ENCODE peak calls at places on chromosomes 11 and 22, in four cellular contexts. H is K562, Z is HepG2, X is GM12878. A is an unnamed sample.

GRCh38 chr22:21855715-21856114 is 11.7 kb downstream of the MAPK1 start:
- DNase-seq in H (peak), Z (no peak), X (no peak), A (no peak)

GRCh38 chr22:27226666-27227065 is 569.3 kb downstream of the MIAT start:
- DNase-seq in H (no peak), Z (no peak), X (no peak), A (no peak)

GRCh38 chr11:78037056-78037455 is 14.0 kb upstream of the KCTD14 start:
- DNase-seq in H (no peak), Z (peak), X (no peak), A (no peak)

GRCh38 chr11:120203626-120204025 is 7.2 kb upstream of the OAF start:
- DNase-seq in H (no peak), Z (no peak), X (no peak), A (no peak)

GRCh38 chr11:83736689-83737088 is 450.5 kb upstream of the CCDC90B start:
- DNase-seq in H (no peak), Z (no peak), X (no peak), A (no peak)

GRCh38 chr22:48492371-48493320 is 1335.0 kb downstream of the BRD1 start:
- DNase-seq in H (peak), Z (peak), X (peak), A (peak)

GRCh38 chr11:95338430-95338991 is 107.5 kb upstream of the SESN3 start:
- DNase-seq in H (no peak), Z (no peak), X (no peak), A (peak)

GRCh38 chr11:13440100-13440855 is 22.7 kb downstream of the BTBD10 start:
- DNase-seq in H (no peak), Z (no peak), X (no peak), A (no peak)

GRCh38 chr11:134714021-134714656 is 302.1 kb upstream of the B3GAT1 start:
- DNase-seq in H (no peak), Z (no peak), X (no peak), A (no peak)

GRCh38 chr11:16047073-16047472 is 309.3 kb downstream of the SOX6 start:
- DNase-seq in H (no peak), Z (no peak), X (no peak), A (no peak)

GRCh38 chr11:130454495-130455262 is 6.2 kb downstream of the ADAMTS15 start:
- DNase-seq in H (no peak), Z (no peak), X (no peak), A (no peak)

GRCh38 chr11:132962026-132962425 is 570.3 kb downstream of the OPCML start:
- DNase-seq in H (no peak), Z (no peak), X (no peak), A (no peak)

GRCh38 chr11:120128392-120129172 is 9.3 kb downstream of the TRIM29 start:
- DNase-seq in H (no peak), Z (peak), X (no peak), A (no peak)

GRCh38 chr11:31645747-31646146 is 136.2 kb downstream of the ELP4 start:
- DNase-seq in H (no peak), Z (peak), X (no peak), A (no peak)

GRCh38 chr11:11841121-11841604 is 609 bp upstream of the USP47 start:
- DNase-seq in H (no peak), Z (peak), X (no peak), A (no peak)

GRCh38 chr11:14974723-14975587 is 2.8 kb upstream of the CALCA start:
- DNase-seq in H (peak), Z (peak), X (no peak), A (peak)

GRCh38 chr11:6602096-6602940 is 1.1 kb downstream of the RRP8 start:
- DNase-seq in H (no peak), Z (no peak), X (no peak), A (peak)

GRCh38 chr11:41935795-41936194 is 476.3 kb upstream of the LRRC4C start:
- DNase-seq in H (no peak), Z (no peak), X (no peak), A (no peak)

GRCh38 chr11:132186193-132186592 is 815.8 kb downstream of the NTM start:
- DNase-seq in H (no peak), Z (no peak), X (no peak), A (no peak)

GRCh38 chr11:86151188-86152005 is 82.5 kb upstream of the PICALM start:
- DNase-seq in H (peak), Z (no peak), X (no peak), A (no peak)

GRCh38 chr11:86696004-86696403 is 23.6 kb upstream of the ME3 start:
- DNase-seq in H (no peak), Z (peak), X (no peak), A (no peak)

GRCh38 chr11:62806611-62807121 is 1.4 kb upstream of the NXF1 start:
- DNase-seq in H (peak), Z (no peak), X (no peak), A (no peak)

GRCh38 chr22:39727541-39727940 is 157.0 kb downstream of the CACNA1I start:
- DNase-seq in H (no peak), Z (no peak), X (no peak), A (peak)

GRCh38 chr11:35101223-35101622 is 37.7 kb upstream of the CD44 start:
- DNase-seq in H (no peak), Z (peak), X (no peak), A (no peak)

GRCh38 chr11:87290304-87290922 is 252.7 kb downstream of the TMEM135 start:
- DNase-seq in H (peak), Z (peak), X (no peak), A (no peak)

GRCh38 chr11:31246451-31247165 is 122.9 kb downstream of the DCDC1 start:
- DNase-seq in H (no peak), Z (no peak), X (no peak), A (no peak)

GRCh38 chr11:126153999-126154398 is 57.5 kb downstream of the RPUSD4 start:
- DNase-seq in H (no peak), Z (no peak), X (no peak), A (no peak)

GRCh38 chr11:36278531-36279245 is 10.5 kb downstream of the COMMD9 start:
- DNase-seq in H (no peak), Z (no peak), X (no peak), A (no peak)

DNA sequence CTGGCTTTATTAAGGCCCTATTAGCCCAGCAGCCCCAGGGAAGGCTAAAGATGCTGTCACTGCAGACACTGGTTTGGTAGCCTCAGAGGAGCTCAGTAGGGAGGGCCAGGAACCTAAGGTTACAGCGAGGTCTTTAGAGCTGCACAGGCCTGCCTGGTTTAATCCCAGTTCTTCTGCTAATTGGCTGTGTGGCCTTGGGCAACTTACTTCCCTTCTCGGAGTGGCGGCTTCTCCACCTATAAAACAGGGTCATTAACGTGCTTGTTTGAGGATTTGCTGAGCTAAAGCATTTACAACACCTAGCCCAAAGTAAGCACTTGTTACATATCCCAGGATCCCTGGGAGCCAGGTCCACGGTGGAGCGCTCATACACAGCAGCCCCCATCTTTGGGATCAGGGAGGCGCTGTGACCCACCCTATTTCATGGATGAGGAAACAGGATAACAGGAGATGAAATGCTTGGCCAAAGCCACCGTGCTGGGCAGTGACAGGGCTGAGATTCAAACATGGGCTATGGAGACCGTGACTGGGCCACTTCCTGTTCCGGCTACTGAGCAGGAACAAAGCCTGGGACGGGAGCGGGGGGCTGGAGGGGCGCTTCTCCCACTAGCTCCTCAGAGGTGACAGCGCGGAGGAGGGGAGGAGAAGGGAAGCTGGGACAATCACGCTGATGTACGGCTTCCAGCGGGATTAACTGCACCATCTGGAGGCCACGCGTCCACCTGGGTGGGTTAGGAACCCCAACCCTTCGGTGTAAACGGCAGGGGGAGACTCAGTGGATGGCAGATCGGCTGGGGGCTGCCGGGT is 61.5 kb downstream of the IGLL1 start:
- DNase-seq in H (no peak), Z (no peak), X (no peak), A (no peak)
- TF ChIP-seq ATF2 in H (no peak), Z (no peak), X (no peak), A (no peak)

GRCh38 chr11:124629961-124630360 is 7.3 kb downstream of the TBRG1 start:
- DNase-seq in H (no peak), Z (no peak), X (no peak), A (no peak)

GRCh38 chr11:124638500-124638899 is 15.8 kb downstream of the TBRG1 start:
- DNase-seq in H (no peak), Z (no peak), X (no peak), A (no peak)

GRCh38 chr11:124627546-124627945 is 4.9 kb downstream of the TBRG1 start:
- DNase-seq in H (no peak), Z (no peak), X (no peak), A (no peak)

GRCh38 chr11:124633355-124633754 is 10.7 kb downstream of the TBRG1 start:
- DNase-seq in H (peak), Z (no peak), X (no peak), A (no peak)
- TF ChIP-seq CREB1 in H (no peak), Z (no peak), X (no peak), A (no peak)

GRCh38 chr22:42364641-42365336 is 67.4 kb downstream of the NFAM1 start:
- DNase-seq in H (no peak), Z (no peak), X (no peak), A (no peak)
- TF ChIP-seq EZH2 in H (no peak), Z (no peak), X (no peak), A (no peak)

GRCh38 chr11:75133976-75134375 is 16.9 kb upstream of the SLCO2B1 start:
- DNase-seq in H (no peak), Z (no peak), X (no peak), A (no peak)
- TF ChIP-seq ATF2 in H (no peak), Z (no peak), X (no peak), A (no peak)

GRCh38 chr11:79414644-79415317 is 26.0 kb downstream of the TENM4 start:
- DNase-seq in H (no peak), Z (no peak), X (no peak), A (no peak)
- TF ChIP-seq CREB1 in H (no peak), Z (no peak), X (no peak), A (no peak)

GRCh38 chr22:49671331-49672012 is 156.2 kb downstream of the BRD1 start:
- DNase-seq in H (no peak), Z (no peak), X (no peak), A (no peak)
- TF ChIP-seq EZH2 in H (no peak), Z (no peak), X (no peak), A (peak)

GRCh38 chr22:37187891-37188761 is at the start of gene C1QTNF6:
- DNase-seq in H (no peak), Z (no peak), X (no peak), A (no peak)

GRCh38 chr22:37189011-37189466 is 992 bp upstream of the C1QTNF6 start:
- DNase-seq in H (no peak), Z (no peak), X (no peak), A (no peak)

GRCh38 chr22:37186228-37186996 is 1.6 kb downstream of the C1QTNF6 start:
- DNase-seq in H (peak), Z (peak), X (peak), A (no peak)

GRCh38 chr22:37186997-37187522 is 987 bp downstream of the C1QTNF6 start:
- DNase-seq in H (no peak), Z (no peak), X (no peak), A (no peak)

DNA sequence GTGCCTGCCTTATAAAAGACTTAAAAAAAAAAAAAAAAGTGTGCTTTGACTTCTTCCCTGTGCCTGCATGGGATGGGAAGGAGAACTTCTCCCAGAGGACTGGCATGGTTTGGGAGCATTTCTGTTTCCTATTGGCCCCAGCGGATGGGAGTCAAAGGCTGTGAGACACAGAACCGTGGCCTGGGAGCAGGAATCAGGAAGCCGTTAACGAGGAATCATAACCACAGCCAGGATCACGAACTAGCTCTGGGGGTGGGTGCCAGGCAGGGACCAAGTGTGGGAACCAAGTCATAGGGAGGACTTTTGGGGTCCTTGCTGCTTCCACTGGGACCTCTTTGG is 526 bp downstream of the C1QTNF6 start:
- DNase-seq in H (no peak), Z (no peak), X (no peak), A (no peak)
- TF ChIP-seq ATF2 in H (no peak), Z (no peak), X (no peak), A (no peak)

A was measured in H1.